ENCODE peak calls at places on chromosomes 4 and X, in six cellular contexts. G is CD8-positive, alpha-beta memory T cell; B is tibial artery; J is endodermal cell; D is heart left ventricle; N is neural progenitor cell. Q is an unnamed sample. For H3K36me3 and H3K4me1, the result is how much of the 10 kb centered on the place peaks cover.

GRCh38 chrX:110286126-110286525 is 31.8 kb downstream of the AMMECR1 start:
- DNase-seq in G (no peak), B (no peak), J (no peak), D (no peak), N (no peak), Q (no peak)

GRCh38 chr4:10416441-10416840 is 40.8 kb downstream of the ZNF518B start:
- DNase-seq in G (peak), B (no peak), J (no peak), D (no peak), N (no peak), Q (no peak)

GRCh38 chrX:15985937-15986336 is 131.3 kb upstream of the AP1S2 start:
- DNase-seq in G (no peak), B (no peak), J (no peak), D (no peak), N (no peak), Q (no peak)

GRCh38 chrX:63281465-63281864 is 69.7 kb downstream of the SPIN4 start:
- DNase-seq in G (no peak), B (no peak), J (no peak), D (no peak), N (no peak), Q (no peak)

GRCh38 chr4:2858451-2859217 is 15.0 kb downstream of the ADD1 start:
- DNase-seq in G (no peak), B (no peak), J (no peak), D (no peak), N (no peak), Q (no peak)

GRCh38 chrX:48306175-48306574 is 50.3 kb downstream of the SSX3 start:
- DNase-seq in G (no peak), B (no peak), J (no peak), D (no peak), N (no peak), Q (no peak)

GRCh38 chr4:52612341-52612740 is 46.8 kb downstream of the USP46 start:
- DNase-seq in G (no peak), B (no peak), J (no peak), D (no peak), N (no peak), Q (no peak)

GRCh38 chrX:126065901-126066660 is 100.0 kb downstream of the DCAF12L2 start:
- DNase-seq in G (no peak), B (peak), J (no peak), D (no peak), N (no peak), Q (no peak)

GRCh38 chrX:13494562-13494961 is 74.8 kb upstream of the EGFL6 start:
- DNase-seq in G (no peak), B (no peak), J (no peak), D (no peak), N (no peak), Q (no peak)

GRCh38 chrX:7711167-7711566 is 131.8 kb upstream of the VCX start:
- DNase-seq in G (no peak), B (no peak), J (no peak), D (no peak), N (no peak), Q (no peak)

GRCh38 chr4:121053601-121054143 is 18.7 kb downstream of the NDNF start:
- DNase-seq in G (no peak), B (no peak), J (no peak), D (peak), N (no peak), Q (no peak)

GRCh38 chrX:23952401-23952800 is 44.6 kb downstream of the CXorf58 start:
- DNase-seq in G (no peak), B (no peak), J (no peak), D (no peak), N (no peak), Q (no peak)

GRCh38 chr4:121112530-121112929 is 40.2 kb upstream of the NDNF start:
- DNase-seq in G (no peak), B (no peak), J (no peak), D (no peak), N (no peak), Q (no peak)

GRCh38 chrX:104806346-104806745 is 240.3 kb downstream of the IL1RAPL2 start:
- DNase-seq in G (no peak), B (no peak), J (no peak), D (no peak), N (peak), Q (no peak)

GRCh38 chrX:44828008-44828605 is 15.7 kb upstream of the DUSP21 start:
- DNase-seq in G (no peak), B (no peak), J (no peak), D (no peak), N (no peak), Q (no peak)

GRCh38 chr4:168519576-168519975 is 22.7 kb downstream of the PALLD start:
- DNase-seq in G (no peak), B (no peak), J (no peak), D (no peak), N (no peak), Q (no peak)

GRCh38 chrX:70172226-70172625 is 5.1 kb upstream of the DGAT2L6 start:
- DNase-seq in G (no peak), B (no peak), J (no peak), D (no peak), N (no peak), Q (no peak)

GRCh38 chr4:176054942-176055341 is 10.7 kb upstream of the WDR17 start:
- DNase-seq in G (no peak), B (no peak), J (no peak), D (no peak), N (no peak), Q (no peak)

GRCh38 chr4:38188631-38189101 is 228.5 kb downstream of the PTTG2 start:
- DNase-seq in G (no peak), B (no peak), J (no peak), D (no peak), N (no peak), Q (no peak)

GRCh38 chr4:8589831-8590545 is 2.6 kb upstream of the CPZ start:
- DNase-seq in G (no peak), B (no peak), J (no peak), D (no peak), N (peak), Q (peak)

GRCh38 chrX:18158963-18159362 is 61.7 kb downstream of the BEND2 start:
- DNase-seq in G (no peak), B (no peak), J (no peak), D (no peak), N (no peak), Q (no peak)

GRCh38 chr4:6942238-6942800 is 32.7 kb downstream of the TBC1D14 start:
- DNase-seq in G (peak), B (no peak), J (peak), D (no peak), N (no peak), Q (no peak)
- H3K36me3 ChIP-seq in G (under half), B (under half), J (under half), D (under half), N (under half), Q (under half)

DNA sequence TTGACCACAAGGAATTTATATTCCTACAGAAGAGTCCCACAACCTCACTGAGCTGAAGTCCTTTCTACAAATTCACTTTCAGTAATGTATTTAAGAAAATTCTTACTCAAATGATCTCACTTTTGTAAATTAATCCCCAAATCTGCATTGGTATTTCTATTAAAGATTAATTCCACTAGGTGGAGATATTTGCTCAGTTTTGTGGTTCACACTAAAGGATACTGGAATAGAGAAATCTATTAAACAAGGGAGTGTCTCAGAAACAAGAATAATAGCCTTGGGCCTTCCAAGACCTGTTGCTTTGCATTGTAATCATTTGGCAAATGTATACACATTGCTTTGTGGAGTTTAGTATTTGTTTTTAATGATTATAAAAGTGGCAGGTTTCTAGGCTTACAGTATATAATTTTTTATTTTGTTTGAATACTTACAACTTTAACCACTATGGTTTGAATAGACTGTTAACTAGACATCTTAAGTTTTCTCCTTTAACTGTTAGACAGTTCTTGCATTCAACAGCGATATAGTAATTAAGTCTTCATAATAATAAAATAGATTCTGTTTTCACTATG is 25.9 kb downstream of the CFAP299 start:
- DNase-seq in G (peak), B (no peak), J (no peak), D (no peak), N (peak), Q (no peak)
- H3K27ac ChIP-seq in G (no peak), B (no peak), J (no peak), D (no peak), N (no peak), Q (no peak)

DNA sequence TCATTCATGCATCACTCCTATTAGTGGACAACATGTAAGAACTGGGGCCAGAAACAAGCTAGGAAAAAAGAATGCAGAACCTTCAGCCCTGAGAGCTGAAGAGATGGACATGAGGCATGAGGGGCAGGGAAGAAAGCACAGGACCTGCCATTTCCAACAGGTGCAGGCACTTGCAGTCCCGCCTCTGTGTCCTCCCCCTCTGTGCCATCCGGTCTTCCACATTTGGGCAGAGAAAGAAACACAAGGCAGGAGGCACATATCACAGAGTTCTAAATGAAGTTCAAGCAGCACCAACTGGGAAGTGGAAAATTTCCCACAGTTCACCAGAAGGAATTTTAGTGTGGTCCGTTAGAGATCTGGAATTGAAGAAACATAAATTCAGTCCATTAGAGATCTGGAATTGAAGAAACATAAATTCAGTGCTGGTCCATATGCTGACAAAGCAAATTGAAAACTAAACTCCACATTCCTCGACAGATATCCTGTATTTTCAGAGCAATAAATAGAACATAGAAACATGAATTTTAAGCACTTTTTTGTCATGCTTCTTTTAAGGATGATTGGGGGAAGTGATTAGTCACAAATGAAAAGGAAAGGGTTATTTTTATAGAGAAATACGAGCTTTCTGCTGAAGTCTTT is 57.2 kb upstream of the DAPP1 start:
- DNase-seq in G (no peak), B (no peak), J (no peak), D (no peak), N (no peak), Q (no peak)
- H3K4me1 ChIP-seq in G (under half), B (under half), J (under half), D (under half), N (under half), Q (under half)

GRCh38 chrX:153958605-153959004 is 13.0 kb downstream of the HCFC1 start:
- DNase-seq in G (no peak), B (no peak), J (no peak), D (no peak), N (no peak), Q (no peak)

GRCh38 chrX:153960077-153960476 is 11.5 kb downstream of the HCFC1 start:
- DNase-seq in G (no peak), B (no peak), J (no peak), D (no peak), N (no peak), Q (no peak)

GRCh38 chrX:153959649-153960048 is 12.0 kb downstream of the HCFC1 start:
- DNase-seq in G (no peak), B (no peak), J (no peak), D (no peak), N (no peak), Q (peak)

GRCh38 chrX:153961292-153961691 is 10.3 kb downstream of the HCFC1 start:
- DNase-seq in G (no peak), B (no peak), J (no peak), D (no peak), N (no peak), Q (no peak)

GRCh38 chrX:153960786-153961185 is 10.8 kb downstream of the HCFC1 start:
- DNase-seq in G (no peak), B (no peak), J (no peak), D (no peak), N (no peak), Q (peak)
- H3K36me3 ChIP-seq in G (under half), B (half or more), J (under half), D (half or more), N (under half), Q (under half)

GRCh38 chr4:145979160-145979559 is 40.5 kb upstream of the ZNF827 start:
- DNase-seq in G (no peak), B (no peak), J (no peak), D (no peak), N (no peak), Q (no peak)

GRCh38 chr4:145984563-145984962 is 45.9 kb upstream of the ZNF827 start:
- DNase-seq in G (no peak), B (no peak), J (no peak), D (peak), N (no peak), Q (no peak)

GRCh38 chr4:145988628-145989027 is 50.0 kb upstream of the ZNF827 start:
- DNase-seq in G (no peak), B (no peak), J (no peak), D (no peak), N (no peak), Q (no peak)

DNA sequence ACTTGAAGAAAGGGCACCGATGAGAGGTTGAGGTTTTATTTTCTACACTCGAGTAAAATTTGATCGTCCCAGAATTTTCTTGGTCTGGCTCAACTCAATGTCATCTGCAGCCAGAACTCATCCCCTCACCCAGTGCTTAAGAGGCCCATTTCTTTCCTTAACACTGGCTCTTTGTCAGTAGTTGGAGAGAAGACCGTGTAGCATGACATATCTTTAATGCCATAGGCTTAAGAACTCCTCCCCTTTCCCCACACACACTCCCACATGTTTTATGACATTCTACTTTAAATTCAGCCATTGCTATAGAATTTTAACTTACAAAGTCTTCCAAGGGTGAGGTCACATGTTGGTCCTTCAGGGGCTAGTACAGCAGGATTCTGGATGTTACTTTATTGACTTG is 44.2 kb upstream of the ZNF827 start:
- DNase-seq in G (no peak), B (no peak), J (no peak), D (no peak), N (no peak), Q (no peak)
- H3K27ac ChIP-seq in G (no peak), B (no peak), J (no peak), D (no peak), N (no peak), Q (no peak)

GRCh38 chrX:40088803-40089540 is 8.8 kb downstream of the BCOR start:
- DNase-seq in G (no peak), B (no peak), J (peak), D (no peak), N (no peak), Q (no peak)

GRCh38 chrX:40086569-40087335 is 11.0 kb downstream of the BCOR start:
- DNase-seq in G (no peak), B (no peak), J (peak), D (no peak), N (peak), Q (no peak)

GRCh38 chrX:40090050-40090804 is 7.5 kb downstream of the BCOR start:
- DNase-seq in G (no peak), B (peak), J (peak), D (peak), N (peak), Q (peak)

GRCh38 chrX:40087574-40088298 is 10.0 kb downstream of the BCOR start:
- DNase-seq in G (no peak), B (no peak), J (peak), D (no peak), N (no peak), Q (no peak)

DNA sequence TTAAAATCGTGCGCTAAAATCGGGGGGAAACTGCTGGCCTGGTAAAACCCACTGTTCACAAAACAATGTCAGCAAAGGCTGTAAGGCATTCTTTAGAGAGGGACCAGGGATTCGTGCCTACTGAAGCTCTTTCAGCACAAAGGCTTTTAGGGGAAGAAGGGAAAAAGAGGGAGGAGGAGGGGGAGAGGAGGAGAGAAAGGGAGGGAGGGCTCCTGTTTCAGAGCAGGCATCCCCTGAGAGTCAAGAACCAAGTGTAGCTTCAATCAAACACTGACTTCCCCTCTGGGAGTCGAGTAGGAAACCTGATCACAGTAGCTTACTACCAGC is 9.5 kb downstream of the BCOR start:
- DNase-seq in G (no peak), B (no peak), J (peak), D (no peak), N (peak), Q (no peak)
- H3K4me1 ChIP-seq in G (half or more), B (under half), J (under half), D (under half), N (half or more), Q (under half)

GRCh38 chrX:133598596-133599334 is 183.5 kb upstream of the GPC4 start:
- DNase-seq in G (no peak), B (no peak), J (no peak), D (no peak), N (no peak), Q (no peak)

GRCh38 chrX:133602881-133603280 is 187.6 kb upstream of the GPC4 start:
- DNase-seq in G (no peak), B (no peak), J (no peak), D (no peak), N (no peak), Q (no peak)

GRCh38 chrX:133601116-133601515 is 185.8 kb upstream of the GPC4 start:
- DNase-seq in G (no peak), B (no peak), J (no peak), D (no peak), N (no peak), Q (no peak)

GRCh38 chrX:133600536-133600935 is 185.2 kb upstream of the GPC4 start:
- DNase-seq in G (no peak), B (no peak), J (no peak), D (no peak), N (no peak), Q (no peak)
- H3K36me3 ChIP-seq in G (under half), B (under half), J (under half), D (under half), N (under half), Q (under half)

GRCh38 chr4:140790765-140791164 is 34.6 kb upstream of the TBC1D9 start:
- DNase-seq in G (no peak), B (no peak), J (no peak), D (peak), N (no peak), Q (no peak)

GRCh38 chr4:140789752-140790151 is 33.6 kb upstream of the TBC1D9 start:
- DNase-seq in G (no peak), B (no peak), J (no peak), D (no peak), N (no peak), Q (no peak)

GRCh38 chr4:140793291-140793690 is 37.1 kb upstream of the TBC1D9 start:
- DNase-seq in G (no peak), B (no peak), J (no peak), D (no peak), N (no peak), Q (no peak)

DNA sequence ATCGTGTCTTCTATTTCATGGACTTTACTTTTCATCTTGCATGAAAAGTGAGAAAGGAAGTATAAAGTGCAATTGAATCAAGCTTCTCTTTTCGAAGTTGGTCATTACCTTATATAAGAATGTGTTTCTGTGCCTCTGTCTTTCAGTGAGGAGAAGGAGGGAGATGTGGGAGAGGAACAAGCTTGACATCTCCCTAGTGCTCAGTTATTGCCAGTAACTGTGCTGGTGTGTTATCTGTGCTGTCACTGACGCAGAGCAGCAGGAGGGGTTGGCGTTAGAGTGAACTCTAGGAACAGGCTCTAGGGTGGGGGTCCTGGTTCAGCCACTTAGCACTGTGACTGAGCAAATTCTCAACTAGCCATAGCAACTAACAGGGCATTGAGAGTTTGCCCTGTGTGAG is 34.0 kb upstream of the TBC1D9 start:
- DNase-seq in G (no peak), B (no peak), J (no peak), D (no peak), N (no peak), Q (no peak)
- H3K27ac ChIP-seq in G (no peak), B (no peak), J (no peak), D (no peak), N (no peak), Q (no peak)

DNA sequence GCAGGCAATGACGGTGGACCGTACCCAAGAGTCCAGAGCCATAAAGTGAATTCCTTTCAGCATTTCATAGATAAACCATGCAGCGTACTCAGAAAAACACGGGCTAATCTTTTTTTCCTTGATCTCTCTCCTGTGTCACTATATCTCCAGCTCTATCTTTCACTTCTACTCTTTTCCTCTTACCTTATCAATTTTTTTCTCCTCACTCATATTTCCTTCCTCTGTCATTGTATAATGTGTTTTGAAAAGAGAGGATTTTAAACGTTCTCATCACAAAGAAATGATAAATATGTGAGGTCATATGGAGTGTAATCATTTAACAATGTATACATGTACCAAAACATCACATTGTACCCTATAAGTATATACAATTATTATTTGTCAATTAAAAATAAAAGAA is 176.5 kb downstream of the CPE start:
- DNase-seq in G (no peak), B (no peak), J (no peak), D (no peak), N (no peak), Q (no peak)
- H3K4me1 ChIP-seq in G (under half), B (under half), J (under half), D (under half), N (under half), Q (under half)

Q was measured in aorta.